ENCODE peak calls at places on chromosomes 3 and 15, in four cellular contexts. L, Y, F and C are unnamed samples.

GRCh38 chr15:34616613-34617012 is 33.2 kb upstream of the GOLGA8B start:
- DNase-seq in Y (peak), L (no peak), F (peak), C (peak)

GRCh38 chr3:27165348-27165747 is 203.8 kb downstream of the NEK10 start:
- DNase-seq in L (no peak), F (peak), Y (peak), C (no peak)

GRCh38 chr15:88986949-88987589 is 73.9 kb upstream of the MFGE8 start:
- DNase-seq in Y (no peak), L (no peak), F (no peak), C (no peak)

GRCh38 chr15:93179072-93179471 is 90.1 kb upstream of the RGMA start:
- DNase-seq in F (no peak), Y (no peak), L (no peak), C (no peak)

GRCh38 chr15:85582719-85583089 is 202.3 kb downstream of the AKAP13 start:
- DNase-seq in F (no peak), Y (peak), L (peak), C (peak)

GRCh38 chr3:146537603-146538002 is 6.8 kb downstream of the PLSCR1 start:
- DNase-seq in L (no peak), F (no peak), Y (no peak), C (no peak)

GRCh38 chr15:32029409-32029861 is 880 bp upstream of the CHRNA7 start:
- DNase-seq in Y (no peak), L (no peak), F (no peak), C (no peak)

GRCh38 chr15:86445750-86446149 is 366.1 kb downstream of the AGBL1 start:
- DNase-seq in F (no peak), Y (no peak), L (no peak), C (no peak)

GRCh38 chr15:27851811-27852210 is 247.3 kb downstream of the OCA2 start:
- DNase-seq in Y (no peak), F (no peak), L (no peak), C (no peak)

GRCh38 chr15:77966540-77967290 is 110.8 kb downstream of the TBC1D2B start:
- DNase-seq in L (peak), Y (peak), F (peak), C (peak)

GRCh38 chr3:19425825-19426224 is 277.5 kb downstream of the KCNH8 start:
- DNase-seq in Y (no peak), F (no peak), L (no peak), C (no peak)

GRCh38 chr15:44861439-44861910 is 95.0 kb upstream of the TERB2 start:
- DNase-seq in L (no peak), F (no peak), Y (no peak), C (no peak)

GRCh38 chr3:54841461-54841860 is 86.4 kb downstream of the LRTM1 start:
- DNase-seq in Y (no peak), F (no peak), L (no peak), C (no peak)

GRCh38 chr3:196636369-196637349 is 2.8 kb upstream of the NRROS start:
- DNase-seq in L (no peak), Y (no peak), F (no peak), C (no peak)

GRCh38 chr3:14213066-14213774 is 34.6 kb downstream of the LSM3 start:
- DNase-seq in F (no peak), L (no peak), Y (no peak), C (no peak)

GRCh38 chr15:85771781-85772445 is 22.8 kb downstream of the KLHL25 start:
- DNase-seq in F (no peak), Y (peak), L (no peak), C (no peak)

GRCh38 chr3:186417791-186418190 is 55.8 kb upstream of the DGKG start:
- DNase-seq in Y (peak), F (peak), L (no peak), C (peak)

GRCh38 chr15:76195506-76196285 is 115.6 kb downstream of the ETFA start:
- DNase-seq in F (no peak), L (no peak), Y (no peak), C (no peak)

GRCh38 chr3:173913397-173913796 is 515.9 kb downstream of the NLGN1 start:
- DNase-seq in F (peak), L (no peak), Y (no peak), C (no peak)